ENCODE peak calls at places on chromosomes 12 and 14, in five cellular contexts. P is PC-3, Y is tibial nerve, N is DND-41, I is foreskin fibroblast. E is an unnamed sample.

GRCh38 chr12:110591508-110592051 is 8.5 kb upstream of the PPTC7 start:
- DNase-seq in N (no peak), P (no peak), Y (no peak), I (no peak), E (no peak)

GRCh38 chr12:38895446-38895845 is 9.9 kb downstream of the CPNE8 start:
- DNase-seq in I (no peak), Y (no peak), N (no peak), P (no peak), E (no peak)

GRCh38 chr12:132886529-132887477 is 602 bp downstream of the CHFR start:
- DNase-seq in I (peak; percentile 26), Y (no peak), N (no peak), P (no peak), E (no peak)

GRCh38 chr14:67186789-67187188 is 2.5 kb upstream of the GARIN2 start:
- DNase-seq in Y (no peak), N (peak; percentile 67), P (peak; percentile 45), I (peak; percentile 18), E (no peak)

GRCh38 chr12:40794087-40794486 is 101.8 kb downstream of the CNTN1 start:
- DNase-seq in N (no peak), Y (no peak), I (no peak), P (no peak), E (no peak)

GRCh38 chr12:95820096-95820703 is 29.6 kb upstream of the NTN4 start:
- DNase-seq in I (peak; percentile 84), Y (peak; percentile 67), N (no peak), P (peak; percentile 88), E (no peak)

GRCh38 chr12:118136559-118137003 is 657 bp downstream of the PEBP1 start:
- DNase-seq in Y (peak; percentile 38), I (peak; percentile 70), P (peak; percentile 54), N (peak; percentile 22), E (peak; percentile 11)

GRCh38 chr14:20655851-20656250 is 14.4 kb upstream of the OR6S1 start:
- DNase-seq in Y (no peak), N (no peak), I (no peak), P (no peak), E (no peak)

GRCh38 chr14:32620303-32620702 is 291.2 kb downstream of the AKAP6 start:
- DNase-seq in I (peak; percentile 78), P (peak; percentile 71), N (no peak), Y (no peak), E (no peak)

GRCh38 chr14:95273041-95273978 is 46.4 kb downstream of the CLMN start:
- DNase-seq in N (no peak), Y (no peak), P (no peak), I (no peak), E (no peak)

GRCh38 chr12:53515291-53515680 is 8.0 kb upstream of the NPFF start:
- DNase-seq in N (no peak), I (no peak), Y (no peak), P (no peak), E (no peak)
- H3K4me3 ChIP-seq in N (no peak overlapping the region), I (no peak overlapping the region), Y (no peak overlapping the region), P (no peak overlapping the region), E (no peak overlapping the region)

GRCh38 chr14:61421212-61421923 is 100.0 kb downstream of the PRKCH start:
- DNase-seq in Y (no peak), I (no peak), P (no peak), N (no peak), E (no peak)
- H3K4me3 ChIP-seq in Y (no peak overlapping the region), I (no peak overlapping the region), P (no peak overlapping the region), N (no peak overlapping the region), E (no peak overlapping the region)

DNA sequence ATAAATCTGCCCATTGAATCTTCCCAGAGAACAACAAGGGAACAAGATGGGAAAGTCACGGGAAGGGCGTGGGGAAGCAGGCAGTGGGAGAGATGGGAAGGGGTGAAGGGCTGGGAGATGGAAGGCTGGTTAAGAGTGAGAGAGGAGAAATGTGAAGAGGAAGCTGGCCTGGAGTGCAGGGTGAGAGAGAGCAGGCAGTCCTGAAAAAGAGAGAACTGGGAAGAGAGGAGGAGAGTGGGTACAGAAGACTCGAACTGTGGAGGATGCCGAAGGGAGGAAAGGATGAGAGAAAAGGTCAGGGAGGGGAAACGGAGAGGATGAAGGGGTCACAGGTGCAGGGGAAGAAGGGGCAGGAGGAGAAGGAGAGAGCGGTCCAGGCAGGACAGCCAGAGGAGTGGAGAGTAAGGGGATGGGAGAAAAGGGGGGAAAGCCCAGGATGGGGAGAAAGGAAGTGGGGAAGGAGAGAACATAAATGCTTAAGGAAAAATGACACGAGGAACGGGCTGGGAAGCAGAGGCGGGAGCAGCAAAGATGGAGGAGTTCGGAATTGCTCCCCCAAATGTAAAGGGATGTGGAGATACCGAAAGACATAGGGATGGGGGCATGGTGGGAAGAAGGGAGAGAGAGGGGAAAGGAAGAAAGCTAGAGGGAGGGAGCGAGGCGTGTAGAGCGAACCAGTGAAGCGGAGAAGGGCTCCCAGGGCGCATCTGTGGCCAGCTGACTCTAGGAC is 1.2 kb downstream of the PIANP start:
- DNase-seq in N (no peak), Y (no peak), P (no peak), I (peak; percentile 19), E (no peak)
- H3K4me3 ChIP-seq in N (no peak overlapping the region), Y (peak overlapping the region; percentile 51), P (no peak overlapping the region), I (peak overlapping the region; percentile 47), E (peak overlapping the region; percentile 76)

DNA sequence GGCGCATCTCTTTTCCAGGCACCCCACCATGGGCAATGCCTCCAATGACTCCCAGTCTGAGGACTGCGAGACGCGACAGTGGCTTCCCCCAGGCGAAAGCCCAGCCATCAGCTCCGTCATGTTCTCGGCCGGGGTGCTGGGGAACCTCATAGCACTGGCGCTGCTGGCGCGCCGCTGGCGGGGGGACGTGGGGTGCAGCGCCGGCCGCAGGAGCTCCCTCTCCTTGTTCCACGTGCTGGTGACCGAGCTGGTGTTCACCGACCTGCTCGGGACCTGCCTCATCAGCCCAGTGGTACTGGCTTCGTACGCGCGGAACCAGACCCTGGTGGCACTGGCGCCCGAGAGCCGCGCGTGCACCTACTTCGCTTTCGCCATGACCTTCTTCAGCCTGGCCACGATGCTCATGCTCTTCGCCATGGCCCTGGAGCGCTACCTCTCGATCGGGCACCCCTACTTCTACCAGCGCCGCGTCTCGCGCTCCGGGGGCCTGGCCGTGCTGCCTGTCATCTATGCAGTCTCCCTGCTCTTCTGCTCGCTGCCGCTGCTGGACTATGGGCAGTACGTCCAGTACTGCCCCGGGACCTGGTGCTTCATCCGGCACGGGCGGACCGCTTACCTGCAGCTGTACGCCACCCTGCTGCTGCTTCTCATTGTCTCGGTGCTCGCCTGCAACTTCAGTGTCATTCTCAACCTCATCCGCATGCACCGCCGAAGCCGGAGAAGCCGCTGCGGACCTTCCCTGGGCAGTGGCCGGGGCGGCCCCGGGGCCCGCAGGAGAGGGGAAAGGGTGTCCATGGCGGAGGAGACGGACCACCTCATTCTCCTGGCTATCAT is 626 bp downstream of the PTGER2 start:
- DNase-seq in Y (no peak), P (no peak), N (peak; percentile 43), I (peak; percentile 63), E (no peak)
- H3K4me3 ChIP-seq in Y (peak overlapping the region; percentile 61), P (peak overlapping the region; percentile 71), N (peak overlapping the region; percentile 58), I (peak overlapping the region; percentile 71), E (peak overlapping the region; percentile 76)

GRCh38 chr12:122866950-122867607 is 28.8 kb downstream of the VPS37B start:
- DNase-seq in I (no peak), Y (no peak), P (no peak), N (no peak), E (no peak)

GRCh38 chr12:122866379-122866778 is 29.5 kb downstream of the VPS37B start:
- DNase-seq in N (no peak), I (no peak), P (no peak), Y (no peak), E (no peak)

GRCh38 chr12:122864894-122865253 is 29.6 kb downstream of the HIP1R start:
- DNase-seq in I (no peak), N (no peak), Y (no peak), P (no peak), E (no peak)

GRCh38 chr12:122867701-122868461 is 28.0 kb downstream of the VPS37B start:
- DNase-seq in I (peak; percentile 44), P (peak; percentile 43), Y (no peak), N (no peak), E (no peak)

GRCh38 chr12:122865268-122866231 is 30.3 kb downstream of the HIP1R start:
- DNase-seq in N (peak; percentile 33), Y (no peak), P (peak; percentile 52), I (peak; percentile 48), E (no peak)
- H3K4me3 ChIP-seq in N (no peak overlapping the region), Y (no peak overlapping the region), P (no peak overlapping the region), I (no peak overlapping the region), E (no peak overlapping the region)

DNA sequence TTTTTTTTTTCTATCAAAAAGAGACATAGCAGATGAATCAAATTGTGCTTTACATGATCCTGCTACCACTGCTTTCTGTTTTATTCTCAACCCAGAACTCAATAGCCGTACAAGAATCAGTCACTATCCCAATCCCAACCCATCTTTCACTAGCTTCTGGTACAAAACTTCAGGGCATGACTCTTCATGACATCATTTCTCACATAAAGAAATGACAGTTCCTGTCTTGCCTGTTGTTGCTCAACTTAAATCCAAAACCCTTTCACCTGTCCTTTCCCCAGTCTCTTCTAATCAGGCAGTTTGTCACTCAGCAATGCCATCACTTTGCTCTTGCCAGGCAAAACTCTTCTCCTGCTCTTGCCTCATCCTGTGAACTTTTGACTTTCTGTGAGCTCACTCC is 962.8 kb downstream of the GALC start:
- DNase-seq in Y (no peak), N (no peak), P (no peak), I (peak; percentile 40), E (no peak)
- H3K4me3 ChIP-seq in Y (no peak overlapping the region), N (no peak overlapping the region), P (no peak overlapping the region), I (no peak overlapping the region), E (no peak overlapping the region)

E was measured in thoracic aorta.